ENCODE peak calls at places on chromosomes 1 and 21, in four cellular contexts. One of them, this sample, is unnamed.

GRCh38 chr1:179166663-179167417 is 62.6 kb downstream of the ABL2 start:
- DNase-seq in breast epithelium: no peak
- DNase-seq in hepatocyte: no peak
- DNase-seq in pancreas: no peak
- DNase-seq in this sample: no peak

GRCh38 chr1:41623736-41624135 is 139.3 kb upstream of the EDN2 start:
- DNase-seq in hepatocyte: no peak
- DNase-seq in breast epithelium: no peak
- DNase-seq in pancreas: no peak
- DNase-seq in this sample: no peak

GRCh38 chr1:160724445-160725242 is 13.0 kb upstream of the CD48 start:
- DNase-seq in breast epithelium: no peak
- DNase-seq in hepatocyte: no peak
- DNase-seq in pancreas: no peak
- DNase-seq in this sample: no peak

GRCh38 chr1:169160845-169161511 is 54.5 kb downstream of the ATP1B1 start:
- DNase-seq in breast epithelium: no peak
- DNase-seq in hepatocyte: no peak
- DNase-seq in pancreas: no peak
- DNase-seq in this sample: no peak

GRCh38 chr1:225467193-225468020 is 39.6 kb upstream of the LBR start:
- DNase-seq in breast epithelium: no peak
- DNase-seq in pancreas: no peak
- DNase-seq in hepatocyte: no peak
- DNase-seq in this sample: peak; percentile 76

GRCh38 chr1:209086486-209087192 is 496.9 kb upstream of the CAMK1G start:
- DNase-seq in breast epithelium: no peak
- DNase-seq in pancreas: no peak
- DNase-seq in hepatocyte: no peak
- DNase-seq in this sample: no peak

GRCh38 chr1:157021688-157022087 is 23.9 kb downstream of the ARHGEF11 start:
- DNase-seq in hepatocyte: no peak
- DNase-seq in pancreas: no peak
- DNase-seq in breast epithelium: no peak
- DNase-seq in this sample: no peak

GRCh38 chr1:219560856-219561255 is 52.0 kb downstream of the ZC3H11B start:
- DNase-seq in breast epithelium: no peak
- DNase-seq in pancreas: no peak
- DNase-seq in hepatocyte: no peak
- DNase-seq in this sample: no peak

GRCh38 chr1:207910678-207911354 is at the start of gene CD34:
- DNase-seq in pancreas: no peak
- DNase-seq in breast epithelium: no peak
- DNase-seq in hepatocyte: peak; percentile 34
- DNase-seq in this sample: no peak

GRCh38 chr1:117573386-117574040 is 32.3 kb upstream of the TENT5C start:
- DNase-seq in hepatocyte: peak; percentile 32
- DNase-seq in pancreas: peak; percentile 68
- DNase-seq in breast epithelium: peak; percentile 44
- DNase-seq in this sample: no peak

GRCh38 chr1:205229399-205229861 is 1.7 kb downstream of the TMCC2 start:
- DNase-seq in hepatocyte: peak; percentile 73
- DNase-seq in pancreas: peak; percentile 67
- DNase-seq in breast epithelium: no peak
- DNase-seq in this sample: peak; percentile 60

GRCh38 chr21:26165331-26165730 is 5.2 kb downstream of the APP start:
- DNase-seq in breast epithelium: no peak
- DNase-seq in pancreas: no peak
- DNase-seq in hepatocyte: no peak
- DNase-seq in this sample: no peak

GRCh38 chr1:102897537-102897936 is 210.8 kb downstream of the COL11A1 start:
- DNase-seq in pancreas: no peak
- DNase-seq in hepatocyte: peak; percentile 40
- DNase-seq in breast epithelium: no peak
- DNase-seq in this sample: no peak

GRCh38 chr1:19010503-19010902 is 54.0 kb upstream of the IFFO2 start:
- DNase-seq in breast epithelium: no peak
- DNase-seq in pancreas: peak; percentile 55
- DNase-seq in hepatocyte: no peak
- DNase-seq in this sample: no peak

GRCh38 chr1:19011832-19012231 is 55.4 kb upstream of the IFFO2 start:
- DNase-seq in hepatocyte: no peak
- DNase-seq in breast epithelium: no peak
- DNase-seq in pancreas: no peak
- DNase-seq in this sample: peak; percentile 47

GRCh38 chr1:19009882-19010321 is 53.4 kb upstream of the IFFO2 start:
- DNase-seq in pancreas: peak; percentile 59
- DNase-seq in breast epithelium: no peak
- DNase-seq in hepatocyte: no peak
- DNase-seq in this sample: no peak

GRCh38 chr1:19009126-19009881 is 52.8 kb upstream of the IFFO2 start:
- DNase-seq in hepatocyte: no peak
- DNase-seq in breast epithelium: no peak
- DNase-seq in pancreas: peak; percentile 41
- DNase-seq in this sample: peak; percentile 40

DNA sequence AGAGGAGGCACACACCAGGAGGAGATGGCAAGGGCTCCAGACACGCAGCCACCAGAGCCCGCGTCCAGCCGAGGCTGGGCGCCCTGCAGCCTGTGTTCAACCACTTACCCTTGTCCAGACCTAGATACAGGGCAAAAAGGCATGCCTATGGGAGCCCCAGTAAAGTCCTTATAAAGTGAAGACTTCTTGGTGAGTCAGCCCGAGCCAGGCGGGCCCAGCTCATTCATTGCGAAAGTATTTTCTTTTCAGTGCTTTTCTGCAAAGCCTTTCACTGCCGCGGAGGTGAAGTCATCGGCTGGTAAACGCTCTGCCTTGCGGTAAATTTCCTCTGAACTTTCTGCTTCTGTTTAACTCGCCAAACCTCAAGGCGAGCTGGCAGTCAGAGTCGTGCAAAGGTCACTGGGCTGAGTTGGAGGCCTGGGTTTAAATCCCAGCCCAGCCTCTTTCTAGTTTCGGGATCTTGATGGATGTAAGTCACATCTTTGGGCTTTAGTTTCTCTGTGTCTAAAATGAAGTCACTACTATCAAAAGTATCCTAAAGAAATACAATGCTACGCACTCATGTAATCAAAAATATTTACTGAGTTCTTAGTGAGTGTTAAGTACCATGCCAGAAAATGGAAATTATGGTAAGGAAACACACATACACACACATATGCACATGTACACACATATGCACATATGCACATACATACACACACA is 54.7 kb upstream of the IFFO2 start:
- DNase-seq in pancreas: peak; percentile 79
- DNase-seq in hepatocyte: peak; percentile 95
- DNase-seq in breast epithelium: peak; percentile 83
- DNase-seq in this sample: peak; percentile 85
- H3K4me1 ChIP-seq in pancreas: peaks cover 62% of the 10 kb centered on the region
- H3K4me1 ChIP-seq in hepatocyte: peaks cover 45% of the 10 kb centered on the region
- H3K4me1 ChIP-seq in breast epithelium: peaks cover 3% of the 10 kb centered on the region
- H3K4me1 ChIP-seq in this sample: peaks cover 26% of the 10 kb centered on the region

DNA sequence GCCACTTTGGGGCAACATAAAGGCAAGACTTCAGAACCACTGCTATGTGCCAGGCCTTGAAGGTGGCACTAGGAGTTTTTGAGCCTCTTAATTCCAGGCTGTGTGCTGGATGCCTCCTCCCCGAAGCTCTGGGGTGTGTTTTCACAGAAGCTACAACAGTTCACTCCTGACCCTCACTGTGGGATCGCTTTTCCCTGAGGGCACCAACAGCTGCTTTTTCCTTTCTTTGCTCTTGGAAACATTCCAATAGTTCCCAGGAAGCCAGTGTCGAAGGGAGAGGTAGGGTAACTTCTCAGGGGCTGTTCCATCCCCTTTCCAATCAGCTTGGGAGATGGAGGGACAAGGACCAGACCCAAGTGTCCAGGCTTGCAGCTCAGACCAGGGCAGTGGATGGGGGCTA is 153.4 kb downstream of the C1orf94 start:
- DNase-seq in hepatocyte: no peak
- DNase-seq in breast epithelium: no peak
- DNase-seq in pancreas: no peak
- DNase-seq in this sample: no peak
- H3K4me1 ChIP-seq in hepatocyte: no peaks in the 10 kb centered on the region
- H3K4me1 ChIP-seq in breast epithelium: no peaks in the 10 kb centered on the region
- H3K4me1 ChIP-seq in pancreas: no peaks in the 10 kb centered on the region
- H3K4me1 ChIP-seq in this sample: peaks cover 5% of the 10 kb centered on the region

DNA sequence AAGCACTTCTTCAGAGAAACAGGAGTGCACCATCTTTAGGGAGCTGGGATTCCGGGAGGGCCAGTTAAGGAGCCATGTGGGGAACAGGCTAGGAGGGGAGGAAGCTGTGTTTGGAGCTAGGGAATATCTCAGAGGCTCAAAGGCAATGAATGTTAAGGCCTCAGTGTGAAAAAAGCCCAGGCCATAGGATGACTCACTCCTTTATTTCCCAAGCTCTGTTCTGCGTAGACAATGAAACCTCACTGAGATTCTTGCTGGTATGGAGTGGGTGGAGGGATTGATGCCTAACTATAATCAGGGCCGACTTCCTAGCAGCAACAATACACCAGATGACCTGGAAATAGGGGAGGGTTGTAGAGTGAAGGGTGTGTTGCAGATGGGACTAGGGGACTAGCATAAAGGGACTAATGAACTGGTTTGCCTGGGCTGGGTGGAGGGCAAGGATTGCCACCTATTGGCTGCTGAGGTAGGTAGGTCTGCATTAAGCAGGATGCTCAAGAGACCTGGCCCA is 2.1 kb downstream of the GNAT2 start:
- DNase-seq in breast epithelium: no peak
- DNase-seq in pancreas: no peak
- DNase-seq in hepatocyte: peak; percentile 63
- DNase-seq in this sample: no peak
- H3K4me1 ChIP-seq in breast epithelium: no peaks in the 10 kb centered on the region
- H3K4me1 ChIP-seq in pancreas: peaks cover 14% of the 10 kb centered on the region
- H3K4me1 ChIP-seq in hepatocyte: peaks cover 9% of the 10 kb centered on the region
- H3K4me1 ChIP-seq in this sample: peaks cover 32% of the 10 kb centered on the region

GRCh38 chr21:35026617-35027557 is 22.2 kb downstream of the RUNX1 start:
- DNase-seq in breast epithelium: no peak
- DNase-seq in hepatocyte: peak; percentile 73
- DNase-seq in pancreas: no peak
- DNase-seq in this sample: peak; percentile 83
- H3K4me1 ChIP-seq in breast epithelium: no peaks in the 10 kb centered on the region
- H3K4me1 ChIP-seq in hepatocyte: peaks cover 20% of the 10 kb centered on the region
- H3K4me1 ChIP-seq in pancreas: no peaks in the 10 kb centered on the region
- H3K4me1 ChIP-seq in this sample: peaks cover 9% of the 10 kb centered on the region

DNA sequence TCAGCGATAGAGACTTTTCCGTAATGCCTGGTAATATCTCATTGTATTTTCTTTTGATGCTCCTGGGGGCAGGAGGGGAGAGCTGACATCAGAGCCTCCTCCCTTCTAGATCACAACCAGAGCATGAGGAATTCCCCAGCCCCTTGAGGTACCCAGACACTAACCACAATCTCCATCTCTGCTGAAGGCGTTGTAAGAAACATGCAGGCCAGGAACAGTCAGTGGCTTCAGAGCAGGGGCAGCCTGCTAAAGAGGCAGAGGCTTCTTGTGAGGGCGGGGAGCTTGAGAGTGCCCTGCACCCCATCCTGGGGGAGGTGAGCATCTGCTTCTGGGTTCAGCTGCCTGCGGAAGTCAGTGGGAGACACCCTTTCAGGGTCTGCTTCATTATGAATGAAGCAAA is 18.9 kb downstream of the MAPKAPK2 start:
- DNase-seq in pancreas: no peak
- DNase-seq in breast epithelium: no peak
- DNase-seq in hepatocyte: no peak
- DNase-seq in this sample: no peak
- H3K4me1 ChIP-seq in pancreas: peaks cover 23% of the 10 kb centered on the region
- H3K4me1 ChIP-seq in breast epithelium: peaks cover 25% of the 10 kb centered on the region
- H3K4me1 ChIP-seq in hepatocyte: peaks cover 49% of the 10 kb centered on the region
- H3K4me1 ChIP-seq in this sample: peaks cover 70% of the 10 kb centered on the region

GRCh38 chr1:28050746-28051145 is 37.7 kb downstream of the EYA3 start:
- DNase-seq in pancreas: no peak
- DNase-seq in breast epithelium: no peak
- DNase-seq in hepatocyte: no peak
- DNase-seq in this sample: no peak

GRCh38 chr1:28058168-28058567 is 30.2 kb downstream of the EYA3 start:
- DNase-seq in hepatocyte: no peak
- DNase-seq in pancreas: no peak
- DNase-seq in breast epithelium: no peak
- DNase-seq in this sample: no peak

GRCh38 chr1:28058971-28059878 is 29.2 kb downstream of the EYA3 start:
- DNase-seq in hepatocyte: no peak
- DNase-seq in pancreas: no peak
- DNase-seq in breast epithelium: no peak
- DNase-seq in this sample: no peak

GRCh38 chr1:28056129-28056925 is 32.1 kb downstream of the EYA3 start:
- DNase-seq in pancreas: no peak
- DNase-seq in breast epithelium: no peak
- DNase-seq in hepatocyte: no peak
- DNase-seq in this sample: no peak
- H3K4me1 ChIP-seq in pancreas: peaks cover 14% of the 10 kb centered on the region
- H3K4me1 ChIP-seq in breast epithelium: no peaks in the 10 kb centered on the region
- H3K4me1 ChIP-seq in hepatocyte: no peaks in the 10 kb centered on the region
- H3K4me1 ChIP-seq in this sample: peaks cover 21% of the 10 kb centered on the region

GRCh38 chr1:16969651-16970050 is 10.8 kb downstream of the MFAP2 start:
- DNase-seq in hepatocyte: no peak
- DNase-seq in pancreas: no peak
- DNase-seq in breast epithelium: no peak
- DNase-seq in this sample: no peak

GRCh38 chr1:16967095-16967567 is 13.3 kb downstream of the MFAP2 start:
- DNase-seq in breast epithelium: no peak
- DNase-seq in hepatocyte: peak; percentile 82
- DNase-seq in pancreas: no peak
- DNase-seq in this sample: no peak

GRCh38 chr1:16967962-16968361 is 12.5 kb downstream of the MFAP2 start:
- DNase-seq in pancreas: no peak
- DNase-seq in breast epithelium: no peak
- DNase-seq in hepatocyte: no peak
- DNase-seq in this sample: no peak

GRCh38 chr1:16969057-16969609 is 11.3 kb downstream of the MFAP2 start:
- DNase-seq in pancreas: no peak
- DNase-seq in breast epithelium: no peak
- DNase-seq in hepatocyte: no peak
- DNase-seq in this sample: no peak

GRCh38 chr1:16968372-16968771 is 12.0 kb downstream of the MFAP2 start:
- DNase-seq in pancreas: no peak
- DNase-seq in breast epithelium: no peak
- DNase-seq in hepatocyte: no peak
- DNase-seq in this sample: no peak
- H3K4me1 ChIP-seq in pancreas: no peaks in the 10 kb centered on the region
- H3K4me1 ChIP-seq in breast epithelium: peaks cover 4% of the 10 kb centered on the region
- H3K4me1 ChIP-seq in hepatocyte: peaks cover 15% of the 10 kb centered on the region
- H3K4me1 ChIP-seq in this sample: peaks cover 4% of the 10 kb centered on the region

This sample was measured in suprapubic skin.